ENCODE peak calls at places on chromosomes 1 and 21, in nine cellular contexts. One of them, this sample, is unnamed.

GRCh38 chr21:10272216-10272615 is 249.2 kb upstream of the TPTE start:
- DNase-seq in endothelial cell: peak
- DNase-seq in stimulated activated CD4-positive, alpha-beta T cell treated with anti-CD3 and anti-CD28 coated beads, TNF-alpha, amount 100 ng/mL, for 48 hours: no peak
- DNase-seq in NCI-H345: no peak
- DNase-seq in MCF 10A: no peak
- DNase-seq in stromal cell of bone marrow: no peak
- DNase-seq in T-cell: no peak
- DNase-seq in stomach: no peak
- DNase-seq in iPS-NIHi11: no peak
- DNase-seq in this sample: no peak

GRCh38 chr21:46079357-46080170 is 18.3 kb upstream of the COL6A2 start:
- DNase-seq in NCI-H345: no peak
- DNase-seq in iPS-NIHi11: no peak
- DNase-seq in MCF 10A: no peak
- DNase-seq in T-cell: no peak
- DNase-seq in stomach: peak
- DNase-seq in endothelial cell: no peak
- DNase-seq in stromal cell of bone marrow: peak
- DNase-seq in stimulated activated CD4-positive, alpha-beta T cell treated with anti-CD3 and anti-CD28 coated beads, TNF-alpha, amount 100 ng/mL, for 48 hours: no peak
- DNase-seq in this sample: peak

GRCh38 chr21:44348861-44349260 is 4.6 kb upstream of the TRPM2 start:
- DNase-seq in stromal cell of bone marrow: no peak
- DNase-seq in T-cell: no peak
- DNase-seq in stimulated activated CD4-positive, alpha-beta T cell treated with anti-CD3 and anti-CD28 coated beads, TNF-alpha, amount 100 ng/mL, for 48 hours: no peak
- DNase-seq in NCI-H345: no peak
- DNase-seq in MCF 10A: no peak
- DNase-seq in iPS-NIHi11: no peak
- DNase-seq in endothelial cell: no peak
- DNase-seq in stomach: no peak
- DNase-seq in this sample: no peak

GRCh38 chr1:16013220-16013907 is 4.5 kb downstream of the HSPB7 start:
- DNase-seq in NCI-H345: no peak
- DNase-seq in endothelial cell: no peak
- DNase-seq in stromal cell of bone marrow: peak
- DNase-seq in iPS-NIHi11: peak
- DNase-seq in stimulated activated CD4-positive, alpha-beta T cell treated with anti-CD3 and anti-CD28 coated beads, TNF-alpha, amount 100 ng/mL, for 48 hours: peak
- DNase-seq in stomach: peak
- DNase-seq in MCF 10A: peak
- DNase-seq in T-cell: no peak
- DNase-seq in this sample: no peak

GRCh38 chr1:41618066-41618825 is 133.8 kb upstream of the EDN2 start:
- DNase-seq in T-cell: no peak
- DNase-seq in endothelial cell: no peak
- DNase-seq in iPS-NIHi11: no peak
- DNase-seq in stromal cell of bone marrow: no peak
- DNase-seq in stomach: peak
- DNase-seq in MCF 10A: peak
- DNase-seq in stimulated activated CD4-positive, alpha-beta T cell treated with anti-CD3 and anti-CD28 coated beads, TNF-alpha, amount 100 ng/mL, for 48 hours: no peak
- DNase-seq in NCI-H345: no peak
- DNase-seq in this sample: peak

GRCh38 chr1:109826930-109827349 is 63.2 kb upstream of the EPS8L3 start:
- DNase-seq in T-cell: no peak
- DNase-seq in iPS-NIHi11: no peak
- DNase-seq in stimulated activated CD4-positive, alpha-beta T cell treated with anti-CD3 and anti-CD28 coated beads, TNF-alpha, amount 100 ng/mL, for 48 hours: no peak
- DNase-seq in MCF 10A: no peak
- DNase-seq in stromal cell of bone marrow: no peak
- DNase-seq in NCI-H345: no peak
- DNase-seq in endothelial cell: no peak
- DNase-seq in stomach: no peak
- DNase-seq in this sample: no peak

GRCh38 chr1:212621043-212621829 is 12.7 kb downstream of the ATF3 start:
- DNase-seq in endothelial cell: no peak
- DNase-seq in NCI-H345: no peak
- DNase-seq in stomach: no peak
- DNase-seq in stromal cell of bone marrow: no peak
- DNase-seq in stimulated activated CD4-positive, alpha-beta T cell treated with anti-CD3 and anti-CD28 coated beads, TNF-alpha, amount 100 ng/mL, for 48 hours: no peak
- DNase-seq in MCF 10A: no peak
- DNase-seq in T-cell: no peak
- DNase-seq in iPS-NIHi11: no peak
- DNase-seq in this sample: no peak

GRCh38 chr21:35257413-35257812 is 208.3 kb upstream of the RUNX1 start:
- DNase-seq in stromal cell of bone marrow: peak
- DNase-seq in T-cell: no peak
- DNase-seq in iPS-NIHi11: no peak
- DNase-seq in NCI-H345: peak
- DNase-seq in stomach: peak
- DNase-seq in stimulated activated CD4-positive, alpha-beta T cell treated with anti-CD3 and anti-CD28 coated beads, TNF-alpha, amount 100 ng/mL, for 48 hours: no peak
- DNase-seq in endothelial cell: no peak
- DNase-seq in MCF 10A: peak
- DNase-seq in this sample: peak

GRCh38 chr1:93255222-93256079 is 74.9 kb downstream of the CCDC18 start:
- DNase-seq in stomach: no peak
- DNase-seq in stromal cell of bone marrow: peak
- DNase-seq in endothelial cell: no peak
- DNase-seq in MCF 10A: peak
- DNase-seq in iPS-NIHi11: no peak
- DNase-seq in NCI-H345: no peak
- DNase-seq in T-cell: no peak
- DNase-seq in stimulated activated CD4-positive, alpha-beta T cell treated with anti-CD3 and anti-CD28 coated beads, TNF-alpha, amount 100 ng/mL, for 48 hours: no peak
- DNase-seq in this sample: peak

GRCh38 chr1:186454996-186455395 is 5.9 kb downstream of the PDC start:
- DNase-seq in stromal cell of bone marrow: no peak
- DNase-seq in MCF 10A: no peak
- DNase-seq in stomach: no peak
- DNase-seq in endothelial cell: no peak
- DNase-seq in iPS-NIHi11: no peak
- DNase-seq in stimulated activated CD4-positive, alpha-beta T cell treated with anti-CD3 and anti-CD28 coated beads, TNF-alpha, amount 100 ng/mL, for 48 hours: no peak
- DNase-seq in T-cell: no peak
- DNase-seq in NCI-H345: no peak
- DNase-seq in this sample: no peak

GRCh38 chr1:210233495-210234253 is 1.1 kb downstream of the SERTAD4 start:
- DNase-seq in endothelial cell: peak
- DNase-seq in T-cell: no peak
- DNase-seq in iPS-NIHi11: peak
- DNase-seq in NCI-H345: peak
- DNase-seq in stimulated activated CD4-positive, alpha-beta T cell treated with anti-CD3 and anti-CD28 coated beads, TNF-alpha, amount 100 ng/mL, for 48 hours: no peak
- DNase-seq in MCF 10A: peak
- DNase-seq in stromal cell of bone marrow: no peak
- DNase-seq in stomach: peak
- DNase-seq in this sample: peak

GRCh38 chr21:38310619-38311018 is 53.8 kb downstream of the KCNJ15 start:
- DNase-seq in NCI-H345: peak
- DNase-seq in stimulated activated CD4-positive, alpha-beta T cell treated with anti-CD3 and anti-CD28 coated beads, TNF-alpha, amount 100 ng/mL, for 48 hours: no peak
- DNase-seq in T-cell: no peak
- DNase-seq in stomach: no peak
- DNase-seq in MCF 10A: peak
- DNase-seq in iPS-NIHi11: no peak
- DNase-seq in stromal cell of bone marrow: peak
- DNase-seq in endothelial cell: no peak
- DNase-seq in this sample: peak

GRCh38 chr1:226443439-226443838 is 35.5 kb upstream of the PARP1 start:
- DNase-seq in MCF 10A: peak
- DNase-seq in iPS-NIHi11: no peak
- DNase-seq in endothelial cell: no peak
- DNase-seq in stromal cell of bone marrow: peak
- DNase-seq in T-cell: no peak
- DNase-seq in NCI-H345: no peak
- DNase-seq in stimulated activated CD4-positive, alpha-beta T cell treated with anti-CD3 and anti-CD28 coated beads, TNF-alpha, amount 100 ng/mL, for 48 hours: no peak
- DNase-seq in stomach: no peak
- DNase-seq in this sample: peak

GRCh38 chr1:41891403-41891896 is 27.3 kb downstream of the HIVEP3 start:
- DNase-seq in T-cell: peak
- DNase-seq in stromal cell of bone marrow: no peak
- DNase-seq in MCF 10A: peak
- DNase-seq in NCI-H345: no peak
- DNase-seq in iPS-NIHi11: no peak
- DNase-seq in stimulated activated CD4-positive, alpha-beta T cell treated with anti-CD3 and anti-CD28 coated beads, TNF-alpha, amount 100 ng/mL, for 48 hours: peak
- DNase-seq in stomach: peak
- DNase-seq in endothelial cell: no peak
- DNase-seq in this sample: no peak

GRCh38 chr1:159436469-159436868 is 3.1 kb upstream of the OR10J1 start:
- DNase-seq in T-cell: no peak
- DNase-seq in stomach: no peak
- DNase-seq in MCF 10A: no peak
- DNase-seq in stimulated activated CD4-positive, alpha-beta T cell treated with anti-CD3 and anti-CD28 coated beads, TNF-alpha, amount 100 ng/mL, for 48 hours: no peak
- DNase-seq in stromal cell of bone marrow: no peak
- DNase-seq in iPS-NIHi11: no peak
- DNase-seq in NCI-H345: no peak
- DNase-seq in endothelial cell: no peak
- DNase-seq in this sample: no peak

GRCh38 chr1:223479718-223480425 is 86.7 kb downstream of the CCDC185 start:
- DNase-seq in T-cell: no peak
- DNase-seq in NCI-H345: peak
- DNase-seq in stomach: no peak
- DNase-seq in stimulated activated CD4-positive, alpha-beta T cell treated with anti-CD3 and anti-CD28 coated beads, TNF-alpha, amount 100 ng/mL, for 48 hours: no peak
- DNase-seq in stromal cell of bone marrow: no peak
- DNase-seq in iPS-NIHi11: peak
- DNase-seq in endothelial cell: no peak
- DNase-seq in MCF 10A: peak
- DNase-seq in this sample: no peak

GRCh38 chr1:215192306-215192705 is 109.8 kb downstream of the KCNK2 start:
- DNase-seq in NCI-H345: no peak
- DNase-seq in endothelial cell: no peak
- DNase-seq in stomach: no peak
- DNase-seq in stromal cell of bone marrow: peak
- DNase-seq in MCF 10A: peak
- DNase-seq in T-cell: no peak
- DNase-seq in iPS-NIHi11: no peak
- DNase-seq in stimulated activated CD4-positive, alpha-beta T cell treated with anti-CD3 and anti-CD28 coated beads, TNF-alpha, amount 100 ng/mL, for 48 hours: no peak
- DNase-seq in this sample: peak

GRCh38 chr21:33820371-33820770 is 95.2 kb downstream of the ATP5PO start:
- DNase-seq in stimulated activated CD4-positive, alpha-beta T cell treated with anti-CD3 and anti-CD28 coated beads, TNF-alpha, amount 100 ng/mL, for 48 hours: no peak
- DNase-seq in MCF 10A: no peak
- DNase-seq in endothelial cell: no peak
- DNase-seq in iPS-NIHi11: no peak
- DNase-seq in stomach: no peak
- DNase-seq in stromal cell of bone marrow: no peak
- DNase-seq in NCI-H345: no peak
- DNase-seq in T-cell: no peak
- DNase-seq in this sample: no peak

GRCh38 chr1:6592865-6593593 is 9.6 kb downstream of the KLHL21 start:
- DNase-seq in MCF 10A: no peak
- DNase-seq in stromal cell of bone marrow: no peak
- DNase-seq in NCI-H345: no peak
- DNase-seq in iPS-NIHi11: no peak
- DNase-seq in T-cell: no peak
- DNase-seq in stomach: no peak
- DNase-seq in endothelial cell: no peak
- DNase-seq in stimulated activated CD4-positive, alpha-beta T cell treated with anti-CD3 and anti-CD28 coated beads, TNF-alpha, amount 100 ng/mL, for 48 hours: no peak
- DNase-seq in this sample: no peak

GRCh38 chr1:192732787-192733186 is 76.1 kb upstream of the RGS2 start:
- DNase-seq in NCI-H345: peak
- DNase-seq in MCF 10A: peak
- DNase-seq in stimulated activated CD4-positive, alpha-beta T cell treated with anti-CD3 and anti-CD28 coated beads, TNF-alpha, amount 100 ng/mL, for 48 hours: no peak
- DNase-seq in stomach: no peak
- DNase-seq in stromal cell of bone marrow: no peak
- DNase-seq in endothelial cell: no peak
- DNase-seq in iPS-NIHi11: no peak
- DNase-seq in T-cell: no peak
- DNase-seq in this sample: no peak

GRCh38 chr1:3042481-3042880 is 21.2 kb downstream of the ACTRT2 start:
- DNase-seq in iPS-NIHi11: no peak
- DNase-seq in stomach: no peak
- DNase-seq in NCI-H345: no peak
- DNase-seq in MCF 10A: no peak
- DNase-seq in endothelial cell: no peak
- DNase-seq in stimulated activated CD4-positive, alpha-beta T cell treated with anti-CD3 and anti-CD28 coated beads, TNF-alpha, amount 100 ng/mL, for 48 hours: no peak
- DNase-seq in T-cell: no peak
- DNase-seq in stromal cell of bone marrow: no peak
- DNase-seq in this sample: no peak

GRCh38 chr21:45845790-45846130 is 135.8 kb upstream of the COL6A1 start:
- DNase-seq in stromal cell of bone marrow: no peak
- DNase-seq in endothelial cell: no peak
- DNase-seq in MCF 10A: no peak
- DNase-seq in stomach: peak
- DNase-seq in NCI-H345: no peak
- DNase-seq in T-cell: no peak
- DNase-seq in iPS-NIHi11: no peak
- DNase-seq in stimulated activated CD4-positive, alpha-beta T cell treated with anti-CD3 and anti-CD28 coated beads, TNF-alpha, amount 100 ng/mL, for 48 hours: no peak
- DNase-seq in this sample: no peak

GRCh38 chr1:7497107-7497637 is 273.9 kb upstream of the VAMP3 start:
- DNase-seq in NCI-H345: no peak
- DNase-seq in stomach: no peak
- DNase-seq in endothelial cell: no peak
- DNase-seq in iPS-NIHi11: no peak
- DNase-seq in MCF 10A: no peak
- DNase-seq in stimulated activated CD4-positive, alpha-beta T cell treated with anti-CD3 and anti-CD28 coated beads, TNF-alpha, amount 100 ng/mL, for 48 hours: no peak
- DNase-seq in T-cell: no peak
- DNase-seq in stromal cell of bone marrow: no peak
- DNase-seq in this sample: no peak

GRCh38 chr1:165228676-165229075 is 127.8 kb downstream of the LMX1A start:
- DNase-seq in endothelial cell: peak
- DNase-seq in MCF 10A: peak
- DNase-seq in iPS-NIHi11: peak
- DNase-seq in T-cell: no peak
- DNase-seq in stomach: no peak
- DNase-seq in NCI-H345: no peak
- DNase-seq in stimulated activated CD4-positive, alpha-beta T cell treated with anti-CD3 and anti-CD28 coated beads, TNF-alpha, amount 100 ng/mL, for 48 hours: no peak
- DNase-seq in stromal cell of bone marrow: no peak
- DNase-seq in this sample: no peak

GRCh38 chr1:207007352-207008033 is 25.1 kb downstream of the C1orf116 start:
- DNase-seq in stomach: peak
- DNase-seq in MCF 10A: peak
- DNase-seq in endothelial cell: no peak
- DNase-seq in iPS-NIHi11: peak
- DNase-seq in NCI-H345: no peak
- DNase-seq in T-cell: no peak
- DNase-seq in stimulated activated CD4-positive, alpha-beta T cell treated with anti-CD3 and anti-CD28 coated beads, TNF-alpha, amount 100 ng/mL, for 48 hours: no peak
- DNase-seq in stromal cell of bone marrow: peak
- DNase-seq in this sample: peak

GRCh38 chr1:224106568-224107281 is 7.2 kb upstream of the FBXO28 start:
- DNase-seq in NCI-H345: peak
- DNase-seq in endothelial cell: peak
- DNase-seq in stimulated activated CD4-positive, alpha-beta T cell treated with anti-CD3 and anti-CD28 coated beads, TNF-alpha, amount 100 ng/mL, for 48 hours: no peak
- DNase-seq in stomach: peak
- DNase-seq in stromal cell of bone marrow: no peak
- DNase-seq in MCF 10A: peak
- DNase-seq in T-cell: no peak
- DNase-seq in iPS-NIHi11: peak
- DNase-seq in this sample: peak

This sample was measured in foreskin fibroblast.